ENCODE peak calls at places on chromosomes 11 and 22, in eight cellular contexts. One of them, this sample, is unnamed.
A peak's percentile ranks its signal among the peaks of the same experiment; 100 is the strongest.

GRCh38 chr11:61707574-61707973 is 27.4 kb downstream of the DAGLA start:
- DNase-seq in psoas muscle: no peak
- DNase-seq in cardiac fibroblast: no peak
- DNase-seq in AG10803: no peak
- DNase-seq in stomach: peak; percentile 43
- DNase-seq in AG04450: no peak
- DNase-seq in thoracic aorta: no peak
- DNase-seq in mammary epithelial cell: no peak
- DNase-seq in this sample: no peak

GRCh38 chr11:96643173-96643572 is 253.4 kb downstream of the JRKL start:
- DNase-seq in stomach: no peak
- DNase-seq in mammary epithelial cell: no peak
- DNase-seq in AG04450: no peak
- DNase-seq in cardiac fibroblast: no peak
- DNase-seq in thoracic aorta: no peak
- DNase-seq in psoas muscle: no peak
- DNase-seq in AG10803: no peak
- DNase-seq in this sample: no peak

GRCh38 chr11:62980133-62980760 is 4.5 kb downstream of the SLC22A6 start:
- DNase-seq in psoas muscle: no peak
- DNase-seq in mammary epithelial cell: no peak
- DNase-seq in stomach: no peak
- DNase-seq in cardiac fibroblast: peak; percentile 24
- DNase-seq in AG04450: no peak
- DNase-seq in thoracic aorta: no peak
- DNase-seq in AG10803: no peak
- DNase-seq in this sample: no peak

GRCh38 chr11:47399860-47400812 is 8.3 kb upstream of the SLC39A13 start:
- DNase-seq in thoracic aorta: no peak
- DNase-seq in AG10803: no peak
- DNase-seq in AG04450: no peak
- DNase-seq in cardiac fibroblast: no peak
- DNase-seq in mammary epithelial cell: no peak
- DNase-seq in psoas muscle: peak; percentile 33
- DNase-seq in stomach: no peak
- DNase-seq in this sample: no peak

GRCh38 chr11:69001301-69002081 is 11.6 kb downstream of the MRGPRF start:
- DNase-seq in AG10803: no peak
- DNase-seq in psoas muscle: no peak
- DNase-seq in cardiac fibroblast: no peak
- DNase-seq in thoracic aorta: no peak
- DNase-seq in mammary epithelial cell: no peak
- DNase-seq in stomach: no peak
- DNase-seq in AG04450: no peak
- DNase-seq in this sample: peak; percentile 15

GRCh38 chr11:1554981-1555712 is 16.9 kb downstream of the DUSP8 start:
- DNase-seq in stomach: no peak
- DNase-seq in AG10803: no peak
- DNase-seq in thoracic aorta: no peak
- DNase-seq in mammary epithelial cell: no peak
- DNase-seq in AG04450: no peak
- DNase-seq in cardiac fibroblast: no peak
- DNase-seq in psoas muscle: no peak
- DNase-seq in this sample: no peak

GRCh38 chr22:29265306-29265705 is 2.5 kb downstream of the RHBDD3 start:
- DNase-seq in psoas muscle: no peak
- DNase-seq in stomach: no peak
- DNase-seq in thoracic aorta: no peak
- DNase-seq in AG10803: no peak
- DNase-seq in mammary epithelial cell: no peak
- DNase-seq in cardiac fibroblast: no peak
- DNase-seq in AG04450: no peak
- DNase-seq in this sample: no peak

GRCh38 chr11:796565-797299 is 1.3 kb downstream of the SLC25A22 start:
- DNase-seq in stomach: no peak
- DNase-seq in psoas muscle: no peak
- DNase-seq in mammary epithelial cell: no peak
- DNase-seq in cardiac fibroblast: no peak
- DNase-seq in thoracic aorta: no peak
- DNase-seq in AG10803: no peak
- DNase-seq in AG04450: no peak
- DNase-seq in this sample: no peak

GRCh38 chr11:3164540-3165151 is 464 bp downstream of the OSBPL5 start:
- DNase-seq in thoracic aorta: no peak
- DNase-seq in AG10803: no peak
- DNase-seq in psoas muscle: no peak
- DNase-seq in cardiac fibroblast: no peak
- DNase-seq in mammary epithelial cell: no peak
- DNase-seq in AG04450: no peak
- DNase-seq in stomach: no peak
- DNase-seq in this sample: no peak

GRCh38 chr22:21823740-21824438 is 43.6 kb downstream of the MAPK1 start:
- DNase-seq in psoas muscle: no peak
- DNase-seq in mammary epithelial cell: no peak
- DNase-seq in AG10803: peak; percentile 43
- DNase-seq in stomach: no peak
- DNase-seq in AG04450: no peak
- DNase-seq in thoracic aorta: no peak
- DNase-seq in cardiac fibroblast: peak; percentile 33
- DNase-seq in this sample: no peak

GRCh38 chr11:133903056-133903455 is 53.7 kb downstream of the IGSF9B start:
- DNase-seq in mammary epithelial cell: no peak
- DNase-seq in cardiac fibroblast: no peak
- DNase-seq in AG04450: no peak
- DNase-seq in AG10803: no peak
- DNase-seq in psoas muscle: no peak
- DNase-seq in stomach: peak; percentile 20
- DNase-seq in thoracic aorta: no peak
- DNase-seq in this sample: peak; percentile 9

GRCh38 chr11:26331911-26332571 is at the start of gene ANO3:
- DNase-seq in psoas muscle: peak; percentile 44
- DNase-seq in mammary epithelial cell: peak; percentile 52
- DNase-seq in AG10803: peak; percentile 62
- DNase-seq in AG04450: peak; percentile 50
- DNase-seq in stomach: peak; percentile 57
- DNase-seq in thoracic aorta: no peak
- DNase-seq in cardiac fibroblast: peak; percentile 86
- DNase-seq in this sample: peak; percentile 69

GRCh38 chr11:62340269-62340901 is 3.1 kb downstream of the ASRGL1 start:
- DNase-seq in cardiac fibroblast: peak; percentile 68
- DNase-seq in psoas muscle: peak; percentile 33
- DNase-seq in AG04450: no peak
- DNase-seq in AG10803: peak; percentile 44
- DNase-seq in mammary epithelial cell: peak; percentile 16
- DNase-seq in stomach: peak; percentile 68
- DNase-seq in thoracic aorta: no peak
- DNase-seq in this sample: peak; percentile 87

GRCh38 chr11:120224872-120225371 is 14.1 kb downstream of the OAF start:
- DNase-seq in cardiac fibroblast: no peak
- DNase-seq in stomach: no peak
- DNase-seq in psoas muscle: no peak
- DNase-seq in thoracic aorta: no peak
- DNase-seq in AG10803: no peak
- DNase-seq in mammary epithelial cell: no peak
- DNase-seq in AG04450: no peak
- DNase-seq in this sample: no peak
- H3K4me3 ChIP-seq in cardiac fibroblast: no peak overlapping the region
- H3K4me3 ChIP-seq in stomach: no peak overlapping the region
- H3K4me3 ChIP-seq in psoas muscle: no peak overlapping the region
- H3K4me3 ChIP-seq in thoracic aorta: no peak overlapping the region
- H3K4me3 ChIP-seq in AG10803: no peak overlapping the region
- H3K4me3 ChIP-seq in mammary epithelial cell: no peak overlapping the region
- H3K4me3 ChIP-seq in AG04450: no peak overlapping the region
- H3K4me3 ChIP-seq in this sample: no peak overlapping the region

GRCh38 chr11:126062679-126063509 is at the start of gene CDON:
- DNase-seq in AG04450: peak; percentile 61
- DNase-seq in mammary epithelial cell: peak; percentile 86
- DNase-seq in psoas muscle: peak; percentile 93
- DNase-seq in stomach: peak; percentile 95
- DNase-seq in cardiac fibroblast: peak; percentile 92
- DNase-seq in AG10803: peak; percentile 89
- DNase-seq in thoracic aorta: peak; percentile 66
- DNase-seq in this sample: peak; percentile 85
- TF ChIP-seq CTCF in AG04450: no peak
- TF ChIP-seq CTCF in mammary epithelial cell: no peak
- TF ChIP-seq CTCF in psoas muscle: no peak
- TF ChIP-seq CTCF in stomach: peak; percentile 32
- TF ChIP-seq CTCF in cardiac fibroblast: no peak
- TF ChIP-seq CTCF in AG10803: no peak
- TF ChIP-seq CTCF in thoracic aorta: no peak
- TF ChIP-seq CTCF in this sample: peak; percentile 19

GRCh38 chr11:79321282-79321681 is 119.5 kb downstream of the TENM4 start:
- DNase-seq in mammary epithelial cell: no peak
- DNase-seq in thoracic aorta: no peak
- DNase-seq in AG04450: peak; percentile 16
- DNase-seq in AG10803: peak; percentile 64
- DNase-seq in cardiac fibroblast: peak; percentile 26
- DNase-seq in stomach: no peak
- DNase-seq in psoas muscle: no peak
- DNase-seq in this sample: no peak
- H3K4me3 ChIP-seq in mammary epithelial cell: no peak overlapping the region
- H3K4me3 ChIP-seq in thoracic aorta: no peak overlapping the region
- H3K4me3 ChIP-seq in AG04450: no peak overlapping the region
- H3K4me3 ChIP-seq in AG10803: no peak overlapping the region
- H3K4me3 ChIP-seq in cardiac fibroblast: no peak overlapping the region
- H3K4me3 ChIP-seq in stomach: no peak overlapping the region
- H3K4me3 ChIP-seq in psoas muscle: no peak overlapping the region
- H3K4me3 ChIP-seq in this sample: no peak overlapping the region

DNA sequence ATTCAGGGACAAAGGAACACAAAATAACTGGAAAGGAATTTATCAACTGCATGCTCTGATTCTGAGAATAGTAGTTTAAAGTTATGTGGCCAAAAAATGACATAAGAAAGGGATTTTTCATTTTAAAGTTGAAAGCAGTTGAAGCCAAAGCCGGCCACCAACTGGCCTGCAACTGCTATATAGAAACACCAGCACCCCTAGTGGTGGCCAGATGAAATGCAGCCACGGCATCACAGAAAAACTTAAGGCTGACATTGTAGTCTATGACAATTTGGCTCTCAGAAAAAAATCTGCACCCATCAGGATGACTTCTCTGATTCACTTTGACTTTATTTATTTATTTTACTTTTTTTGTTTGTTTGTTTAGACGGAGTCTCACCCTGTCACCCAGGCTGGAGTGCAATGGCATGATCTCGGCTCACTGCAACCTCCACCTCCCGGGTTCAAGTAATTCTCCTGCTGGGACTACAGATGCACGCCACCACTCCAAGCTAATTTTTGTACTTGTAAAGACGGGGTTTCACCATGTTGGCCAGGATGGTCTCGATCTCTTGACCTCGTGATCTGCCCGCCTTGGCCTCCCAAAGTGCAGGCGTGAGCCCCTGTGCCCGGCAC is 59.2 kb downstream of the SLC35F2 start:
- DNase-seq in cardiac fibroblast: peak; percentile 76
- DNase-seq in stomach: peak; percentile 72
- DNase-seq in AG10803: peak; percentile 69
- DNase-seq in thoracic aorta: peak; percentile 34
- DNase-seq in psoas muscle: peak; percentile 70
- DNase-seq in mammary epithelial cell: peak; percentile 38
- DNase-seq in AG04450: peak; percentile 39
- DNase-seq in this sample: peak; percentile 59
- TF ChIP-seq CTCF in cardiac fibroblast: peak; percentile 97
- TF ChIP-seq CTCF in stomach: peak; percentile 95
- TF ChIP-seq CTCF in AG10803: peak; percentile 98
- TF ChIP-seq CTCF in thoracic aorta: peak; percentile 95
- TF ChIP-seq CTCF in psoas muscle: peak; percentile 92
- TF ChIP-seq CTCF in mammary epithelial cell: peak; percentile 99
- TF ChIP-seq CTCF in AG04450: peak; percentile 98
- TF ChIP-seq CTCF in this sample: peak; percentile 88

DNA sequence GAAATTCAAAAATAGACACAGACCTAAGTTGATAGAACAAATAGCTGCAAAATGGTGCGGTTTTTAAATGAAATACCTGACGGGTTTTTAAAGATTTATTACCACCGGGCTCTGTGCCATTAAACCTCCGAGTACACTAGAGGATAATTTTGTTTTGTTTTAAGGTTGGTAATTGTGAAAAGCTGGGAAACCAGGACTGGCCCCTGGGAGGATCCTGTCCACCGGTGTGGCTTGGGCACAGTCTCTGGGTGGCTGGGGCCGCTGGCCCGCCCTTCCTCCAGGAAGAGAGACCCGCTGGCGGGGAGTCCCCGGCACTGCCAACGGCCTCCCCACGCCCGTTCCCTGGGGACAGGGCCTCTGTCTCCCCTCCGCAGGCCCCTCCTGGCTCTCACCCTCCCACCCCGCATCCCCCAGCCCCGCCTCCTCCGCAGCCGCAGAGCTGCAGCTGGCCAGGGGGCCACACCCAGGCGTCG is 13.8 kb downstream of the KCNJ5 start:
- DNase-seq in psoas muscle: peak; percentile 32
- DNase-seq in AG04450: no peak
- DNase-seq in AG10803: peak; percentile 29
- DNase-seq in cardiac fibroblast: no peak
- DNase-seq in thoracic aorta: no peak
- DNase-seq in mammary epithelial cell: peak; percentile 30
- DNase-seq in stomach: no peak
- DNase-seq in this sample: no peak
- H3K4me3 ChIP-seq in psoas muscle: peak overlapping the region; percentile 59
- H3K4me3 ChIP-seq in AG04450: peak overlapping the region; percentile 60
- H3K4me3 ChIP-seq in AG10803: peak overlapping the region; percentile 65
- H3K4me3 ChIP-seq in cardiac fibroblast: peak overlapping the region; percentile 57
- H3K4me3 ChIP-seq in thoracic aorta: peak overlapping the region; percentile 90
- H3K4me3 ChIP-seq in mammary epithelial cell: peak overlapping the region; percentile 33
- H3K4me3 ChIP-seq in stomach: peak overlapping the region; percentile 67
- H3K4me3 ChIP-seq in this sample: peak overlapping the region; percentile 47

GRCh38 chr11:64629796-64630562 is 39.0 kb downstream of the SLC22A12 start:
- DNase-seq in mammary epithelial cell: no peak
- DNase-seq in AG04450: no peak
- DNase-seq in thoracic aorta: no peak
- DNase-seq in psoas muscle: no peak
- DNase-seq in cardiac fibroblast: no peak
- DNase-seq in AG10803: no peak
- DNase-seq in stomach: no peak
- DNase-seq in this sample: no peak
- TF ChIP-seq CTCF in mammary epithelial cell: no peak
- TF ChIP-seq CTCF in AG04450: no peak
- TF ChIP-seq CTCF in thoracic aorta: no peak
- TF ChIP-seq CTCF in psoas muscle: no peak
- TF ChIP-seq CTCF in cardiac fibroblast: no peak
- TF ChIP-seq CTCF in AG10803: no peak
- TF ChIP-seq CTCF in stomach: no peak
- TF ChIP-seq CTCF in this sample: no peak

This sample was measured in dorsolateral prefrontal cortex.